ENCODE peak calls at places on chromosome 1, in six cellular contexts. R is heart right ventricle, H is upper lobe of right lung, A is left lung, J is brain microvascular endothelial cell, L is psoas muscle. M is an unnamed sample.

GRCh38 chr1:167136191-167136614 is 42.3 kb downstream of the STYXL2 start:
- DNase-seq in L (peak; percentile 84), A (no peak), J (peak; percentile 60), R (no peak), H (no peak), M (no peak)

GRCh38 chr1:243842978-243843490 is 7.0 kb downstream of the AKT3 start:
- DNase-seq in J (peak; percentile 66), A (no peak), R (no peak), H (no peak), L (no peak), M (no peak)

GRCh38 chr1:9882296-9882944 is 27.6 kb downstream of the CTNNBIP1 start:
- DNase-seq in A (peak; percentile 34), J (no peak), L (peak; percentile 27), H (no peak), R (no peak), M (no peak)

GRCh38 chr1:106749491-106749890 is 307.0 kb upstream of the PRMT6 start:
- DNase-seq in L (no peak), H (no peak), R (no peak), J (no peak), A (no peak), M (no peak)

GRCh38 chr1:229318056-229318455 is 24.8 kb downstream of the CCSAP start:
- DNase-seq in R (no peak), H (no peak), A (no peak), L (no peak), J (peak; percentile 39), M (no peak)

GRCh38 chr1:1603671-1604373 is 3.9 kb upstream of the FNDC10 start:
- DNase-seq in H (peak; percentile 62), A (peak; percentile 66), L (no peak), J (no peak), R (no peak), M (no peak)

GRCh38 chr1:40185951-40186864 is 25.0 kb downstream of the RLF start:
- DNase-seq in J (peak; percentile 71), H (no peak), R (no peak), A (no peak), L (no peak), M (no peak)

GRCh38 chr1:39761016-39761415 is 10.1 kb downstream of the OXCT2 start:
- DNase-seq in J (no peak), A (no peak), H (no peak), R (no peak), L (no peak), M (no peak)

GRCh38 chr1:225652726-225653462 is at the start of gene ENAH:
- DNase-seq in H (peak; percentile 90), R (peak; percentile 84), J (peak; percentile 43), L (peak; percentile 90), A (peak; percentile 91), M (peak; percentile 84)

GRCh38 chr1:195019385-195019784 is 1588.9 kb downstream of the KCNT2 start:
- DNase-seq in J (no peak), A (no peak), R (no peak), L (no peak), H (no peak), M (no peak)

GRCh38 chr1:116357487-116357886 is 15.6 kb upstream of the ATP1A1 start:
- DNase-seq in L (no peak), R (no peak), J (no peak), A (no peak), H (no peak), M (no peak)

GRCh38 chr1:226424228-226425003 is 16.5 kb upstream of the PARP1 start:
- DNase-seq in J (no peak), A (no peak), R (no peak), L (no peak), H (no peak), M (no peak)

GRCh38 chr1:46131727-46132528 is 501 bp downstream of the PIK3R3 start:
- DNase-seq in A (no peak), R (peak; percentile 16), J (peak; percentile 22), H (no peak), L (no peak), M (no peak)

GRCh38 chr1:44826375-44827196 is 16.5 kb downstream of the PTCH2 start:
- DNase-seq in H (peak; percentile 84), L (peak; percentile 83), J (no peak), A (peak; percentile 91), R (peak; percentile 77), M (no peak)

GRCh38 chr1:154807048-154807591 is 63.0 kb downstream of the KCNN3 start:
- DNase-seq in R (no peak), J (no peak), L (no peak), A (no peak), H (no peak), M (no peak)

DNA sequence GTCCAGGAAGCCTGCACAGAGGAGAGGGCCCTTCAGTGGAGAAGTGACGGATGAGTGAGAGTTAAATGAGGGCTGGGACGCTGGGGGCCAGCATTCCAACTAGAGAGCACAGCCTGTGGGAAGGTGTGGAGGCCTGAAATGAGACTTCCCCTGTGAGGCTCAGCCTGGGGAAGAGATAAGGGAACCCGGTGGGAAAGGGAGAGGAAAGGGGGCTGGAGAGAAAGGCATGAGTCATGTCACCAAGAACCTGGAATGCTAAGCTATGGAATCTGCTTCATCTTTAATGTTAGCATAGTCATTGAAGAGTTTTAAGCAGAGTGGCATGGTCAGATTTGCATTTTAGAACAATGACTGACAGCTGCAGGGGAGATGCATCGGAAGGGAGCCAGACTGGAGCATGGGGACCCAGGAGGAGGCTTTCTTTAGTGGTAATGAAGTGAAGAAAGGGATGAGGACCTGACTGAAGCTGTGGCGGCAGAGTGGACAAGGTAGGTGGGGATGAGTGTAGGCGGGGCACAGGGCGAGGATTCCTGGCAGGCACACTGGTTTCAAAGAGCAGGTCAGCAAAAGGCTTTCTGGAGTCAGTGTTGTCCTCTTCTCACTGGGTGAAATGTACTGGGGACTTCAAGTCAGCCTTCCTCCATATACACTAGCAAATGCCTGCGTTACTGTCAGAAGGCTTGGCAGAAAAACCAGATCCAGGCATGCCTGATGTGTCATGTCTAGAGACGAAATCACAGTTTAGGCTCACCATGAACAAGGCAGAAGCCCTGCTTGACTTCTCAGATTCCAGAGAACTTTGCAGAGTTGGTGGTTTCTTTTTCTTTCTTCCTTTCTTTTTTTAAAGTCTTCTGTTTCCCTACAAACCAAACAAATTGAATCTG is 8.0 kb downstream of the RGL1 start:
- DNase-seq in H (no peak), A (peak; percentile 62), J (peak; percentile 74), R (no peak), L (no peak), M (no peak)
- H3K27ac ChIP-seq in H (peak overlapping the region; percentile 26), A (peak overlapping the region; percentile 38), J (peak overlapping the region; percentile 21), R (peak overlapping the region; percentile 5), L (no peak overlapping the region), M (peak overlapping the region; percentile 3)

GRCh38 chr1:217630711-217631591 is at the start of the genes GPATCH2 and SPATA17:
- DNase-seq in R (peak; percentile 85), J (peak; percentile 86), A (peak; percentile 83), H (peak; percentile 89), L (peak; percentile 88), M (peak; percentile 66)
- H3K27ac ChIP-seq in R (peak within 1 kb of the TSS; percentile 92), J (peak within 1 kb of the TSS; percentile 100), A (peak within 1 kb of the TSS; percentile 86), H (peak within 1 kb of the TSS; percentile 98), L (peak within 1 kb of the TSS; percentile 90), M (peak within 1 kb of the TSS; percentile 85)

DNA sequence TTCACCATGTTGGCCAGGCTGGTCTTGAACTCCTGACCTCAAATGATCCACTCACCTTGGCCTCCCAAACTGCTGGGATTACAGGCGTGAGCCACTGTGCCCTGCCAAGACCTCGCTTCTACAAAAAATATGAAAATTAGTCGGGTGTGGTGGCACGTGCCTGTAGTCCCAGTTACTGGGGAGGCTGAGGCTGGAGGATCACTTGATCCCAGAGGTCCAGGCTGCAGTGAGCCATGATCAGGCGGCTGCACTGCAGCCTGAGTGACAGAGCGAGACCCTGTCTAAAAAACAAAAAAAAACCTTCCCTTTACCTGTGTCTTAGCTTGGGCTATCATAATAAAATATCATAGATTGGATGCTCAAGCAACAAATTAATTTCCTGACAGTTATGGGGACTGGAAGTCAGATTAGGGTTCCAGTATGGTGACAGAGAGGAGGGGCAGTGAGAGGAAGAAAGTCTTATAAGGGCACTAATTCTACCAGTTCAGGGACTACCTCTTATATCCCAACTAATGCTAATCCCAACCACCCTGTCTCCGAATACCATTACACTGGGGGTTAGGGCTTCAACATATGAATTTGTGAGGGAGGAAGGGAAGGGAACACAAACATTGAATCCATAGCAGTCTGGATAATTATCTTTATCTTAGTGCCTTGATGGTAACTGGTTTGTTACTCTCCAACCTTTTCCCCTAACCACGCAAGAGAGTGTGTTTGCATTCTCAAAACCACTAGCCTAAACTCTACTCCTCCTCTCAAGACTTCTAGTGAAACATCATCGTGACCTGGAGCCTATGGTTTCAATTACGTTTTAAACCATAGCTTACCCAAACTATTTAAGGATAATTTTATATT is 1.0 kb upstream of the NAXE start:
- DNase-seq in J (no peak), A (no peak), R (no peak), H (no peak), L (no peak), M (no peak)
- H3K27ac ChIP-seq in J (no peak overlapping the region), A (peak overlapping the region; percentile 78), R (peak overlapping the region; percentile 88), H (peak overlapping the region; percentile 85), L (peak overlapping the region; percentile 92), M (peak overlapping the region; percentile 90)

GRCh38 chr1:109396971-109397370 is 747 bp downstream of the SORT1 start:
- DNase-seq in L (no peak), H (no peak), A (no peak), R (no peak), J (no peak), M (no peak)

GRCh38 chr1:109397451-109398342 is at the start of gene SORT1:
- DNase-seq in L (peak; percentile 91), H (peak; percentile 94), R (peak; percentile 90), J (peak; percentile 75), A (peak; percentile 94), M (peak; percentile 90)

GRCh38 chr1:109394591-109395281 is 3.0 kb downstream of the SORT1 start:
- DNase-seq in L (no peak), J (no peak), R (no peak), A (no peak), H (no peak), M (no peak)

GRCh38 chr1:109396513-109396839 is 1.2 kb downstream of the SORT1 start:
- DNase-seq in L (no peak), R (no peak), J (no peak), A (no peak), H (no peak), M (no peak)

DNA sequence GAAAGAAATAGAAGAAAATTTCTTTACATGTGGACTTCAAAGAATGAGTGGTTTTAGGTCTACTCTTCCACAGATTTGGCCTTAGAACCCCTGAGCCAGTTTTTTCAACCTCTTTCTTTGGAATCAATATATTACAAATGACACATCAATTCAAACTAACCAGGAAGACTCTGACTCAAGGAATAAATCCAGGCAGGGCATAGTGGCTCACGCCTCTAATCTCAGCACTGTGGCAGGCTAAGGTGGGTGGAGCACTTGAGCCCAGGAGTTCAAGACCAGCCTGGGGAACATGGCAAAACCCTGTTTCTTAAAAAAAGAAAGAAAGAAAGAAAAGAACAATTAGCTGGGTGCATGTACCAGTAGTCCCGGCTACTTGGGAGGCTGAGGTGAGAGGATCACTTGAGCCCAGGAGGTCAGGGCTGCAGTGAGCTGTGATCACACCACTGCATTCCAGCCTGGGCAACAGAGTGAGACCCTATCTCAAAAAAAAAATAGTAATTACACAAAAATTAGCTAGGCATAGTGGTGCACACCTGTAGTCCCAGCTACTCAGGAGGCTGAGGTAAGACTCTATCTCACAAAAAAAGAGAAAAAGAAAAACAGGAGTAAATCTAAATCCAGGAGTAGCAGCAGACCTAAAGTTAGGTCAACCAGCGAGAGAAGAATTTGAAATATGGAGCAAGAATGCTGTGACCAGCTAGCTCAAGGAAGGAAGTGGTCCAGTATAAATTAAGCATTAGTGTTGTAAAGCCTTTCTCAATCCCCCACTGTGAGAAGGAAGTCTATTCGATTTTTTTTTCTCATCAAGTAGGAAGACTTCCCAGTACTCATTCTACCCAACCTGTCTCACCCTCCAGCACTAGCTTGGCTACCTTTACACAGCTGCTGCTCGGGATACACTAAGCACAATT is 1.9 kb downstream of the SORT1 start:
- DNase-seq in J (peak; percentile 44), A (no peak), L (peak; percentile 58), R (no peak), H (no peak), M (no peak)
- H3K27ac ChIP-seq in J (peak overlapping the region; percentile 78), A (peak overlapping the region; percentile 86), L (peak overlapping the region; percentile 97), R (peak overlapping the region; percentile 93), H (peak overlapping the region; percentile 80), M (peak overlapping the region; percentile 97)

GRCh38 chr1:94962745-94963265 is 35.9 kb upstream of the CNN3 start:
- DNase-seq in J (no peak), R (peak; percentile 29), L (no peak), A (no peak), H (no peak), M (no peak)
- H3K27ac ChIP-seq in J (no peak overlapping the region), R (peak overlapping the region; percentile 86), L (peak overlapping the region; percentile 30), A (peak overlapping the region; percentile 80), H (peak overlapping the region; percentile 74), M (no peak overlapping the region)

M was measured in substantia nigra.